ENCODE peak calls at places on chromosomes 3 and 15, in nine cellular contexts. One of them, this sample, is unnamed.

GRCh38 chr3:13574798-13575451 is 26.0 kb downstream of the FBLN2 start:
- DNase-seq in MV-4-11: no peak
- DNase-seq in putamen: no peak
- DNase-seq in fibroblast of lung: no peak
- DNase-seq in nephron progenitor cell: no peak
- DNase-seq in foreskin fibroblast: peak
- DNase-seq in Peyer's patch: no peak
- DNase-seq in GM23338: no peak
- DNase-seq in cardiac fibroblast: peak
- DNase-seq in this sample: no peak

GRCh38 chr3:57095361-57095760 is 34.9 kb downstream of the SPATA12 start:
- DNase-seq in MV-4-11: no peak
- DNase-seq in putamen: no peak
- DNase-seq in fibroblast of lung: no peak
- DNase-seq in nephron progenitor cell: no peak
- DNase-seq in foreskin fibroblast: peak
- DNase-seq in Peyer's patch: no peak
- DNase-seq in GM23338: no peak
- DNase-seq in cardiac fibroblast: no peak
- DNase-seq in this sample: no peak

GRCh38 chr15:31396881-31397560 is 70.4 kb downstream of the KLF13 start:
- DNase-seq in MV-4-11: peak
- DNase-seq in putamen: no peak
- DNase-seq in fibroblast of lung: peak
- DNase-seq in nephron progenitor cell: peak
- DNase-seq in foreskin fibroblast: peak
- DNase-seq in Peyer's patch: peak
- DNase-seq in GM23338: peak
- DNase-seq in cardiac fibroblast: peak
- DNase-seq in this sample: peak

GRCh38 chr3:52313188-52313773 is 2.8 kb upstream of the DNAH1 start:
- DNase-seq in MV-4-11: no peak
- DNase-seq in putamen: no peak
- DNase-seq in fibroblast of lung: no peak
- DNase-seq in nephron progenitor cell: no peak
- DNase-seq in foreskin fibroblast: no peak
- DNase-seq in Peyer's patch: no peak
- DNase-seq in GM23338: no peak
- DNase-seq in cardiac fibroblast: no peak
- DNase-seq in this sample: no peak

GRCh38 chr15:86021281-86022264 is 58.1 kb upstream of the AGBL1 start:
- DNase-seq in MV-4-11: no peak
- DNase-seq in putamen: no peak
- DNase-seq in fibroblast of lung: no peak
- DNase-seq in nephron progenitor cell: no peak
- DNase-seq in foreskin fibroblast: peak
- DNase-seq in Peyer's patch: no peak
- DNase-seq in GM23338: no peak
- DNase-seq in cardiac fibroblast: no peak
- DNase-seq in this sample: no peak

GRCh38 chr15:90189781-90190467 is 11.2 kb upstream of the SEMA4B start:
- DNase-seq in MV-4-11: no peak
- DNase-seq in putamen: no peak
- DNase-seq in fibroblast of lung: no peak
- DNase-seq in nephron progenitor cell: no peak
- DNase-seq in foreskin fibroblast: no peak
- DNase-seq in Peyer's patch: no peak
- DNase-seq in GM23338: no peak
- DNase-seq in cardiac fibroblast: no peak
- DNase-seq in this sample: peak

GRCh38 chr3:17243616-17244015 is 358.9 kb downstream of the PLCL2 start:
- DNase-seq in MV-4-11: no peak
- DNase-seq in putamen: no peak
- DNase-seq in fibroblast of lung: no peak
- DNase-seq in nephron progenitor cell: no peak
- DNase-seq in foreskin fibroblast: no peak
- DNase-seq in Peyer's patch: no peak
- DNase-seq in GM23338: no peak
- DNase-seq in cardiac fibroblast: no peak
- DNase-seq in this sample: no peak

GRCh38 chr3:106275592-106275991 is 406.8 kb upstream of the CBLB start:
- DNase-seq in MV-4-11: no peak
- DNase-seq in putamen: no peak
- DNase-seq in fibroblast of lung: no peak
- DNase-seq in nephron progenitor cell: no peak
- DNase-seq in foreskin fibroblast: no peak
- DNase-seq in Peyer's patch: no peak
- DNase-seq in GM23338: no peak
- DNase-seq in cardiac fibroblast: no peak
- DNase-seq in this sample: no peak

GRCh38 chr3:36729204-36730056 is 34.9 kb downstream of the DCLK3 start:
- DNase-seq in MV-4-11: peak
- DNase-seq in putamen: peak
- DNase-seq in fibroblast of lung: peak
- DNase-seq in nephron progenitor cell: no peak
- DNase-seq in foreskin fibroblast: peak
- DNase-seq in Peyer's patch: no peak
- DNase-seq in GM23338: peak
- DNase-seq in cardiac fibroblast: peak
- DNase-seq in this sample: no peak

GRCh38 chr15:70234256-70234965 is 136.7 kb upstream of the TLE3 start:
- DNase-seq in MV-4-11: peak
- DNase-seq in putamen: no peak
- DNase-seq in fibroblast of lung: peak
- DNase-seq in nephron progenitor cell: no peak
- DNase-seq in foreskin fibroblast: peak
- DNase-seq in Peyer's patch: no peak
- DNase-seq in GM23338: no peak
- DNase-seq in cardiac fibroblast: peak
- DNase-seq in this sample: no peak

GRCh38 chr3:114356084-114357009 is 62.5 kb downstream of the TIGIT start:
- DNase-seq in MV-4-11: no peak
- DNase-seq in putamen: no peak
- DNase-seq in fibroblast of lung: no peak
- DNase-seq in nephron progenitor cell: no peak
- DNase-seq in foreskin fibroblast: no peak
- DNase-seq in Peyer's patch: no peak
- DNase-seq in GM23338: peak
- DNase-seq in cardiac fibroblast: no peak
- DNase-seq in this sample: no peak

GRCh38 chr3:65811050-65811766 is 227.5 kb downstream of the MAGI1 start:
- DNase-seq in MV-4-11: no peak
- DNase-seq in putamen: peak
- DNase-seq in fibroblast of lung: peak
- DNase-seq in nephron progenitor cell: no peak
- DNase-seq in foreskin fibroblast: no peak
- DNase-seq in Peyer's patch: no peak
- DNase-seq in GM23338: no peak
- DNase-seq in cardiac fibroblast: peak
- DNase-seq in this sample: peak

GRCh38 chr15:75721462-75721922 is 8.8 kb upstream of the CSPG4 start:
- DNase-seq in MV-4-11: no peak
- DNase-seq in putamen: no peak
- DNase-seq in fibroblast of lung: no peak
- DNase-seq in nephron progenitor cell: no peak
- DNase-seq in foreskin fibroblast: no peak
- DNase-seq in Peyer's patch: no peak
- DNase-seq in GM23338: no peak
- DNase-seq in cardiac fibroblast: no peak
- DNase-seq in this sample: peak

GRCh38 chr15:68206711-68207151 is 1.6 kb upstream of the CALML4 start:
- DNase-seq in MV-4-11: no peak
- DNase-seq in putamen: no peak
- DNase-seq in fibroblast of lung: no peak
- DNase-seq in nephron progenitor cell: no peak
- DNase-seq in foreskin fibroblast: no peak
- DNase-seq in Peyer's patch: no peak
- DNase-seq in GM23338: no peak
- DNase-seq in cardiac fibroblast: no peak
- DNase-seq in this sample: no peak

GRCh38 chr3:123310741-123311140 is 109.0 kb downstream of the SEC22A start:
- DNase-seq in MV-4-11: no peak
- DNase-seq in putamen: no peak
- DNase-seq in fibroblast of lung: no peak
- DNase-seq in nephron progenitor cell: no peak
- DNase-seq in foreskin fibroblast: peak
- DNase-seq in Peyer's patch: no peak
- DNase-seq in GM23338: no peak
- DNase-seq in cardiac fibroblast: no peak
- DNase-seq in this sample: peak